ENCODE peak calls at places on chromosomes 1 and 21, in six cellular contexts. One of them, this sample, is unnamed.

GRCh38 chr1:160584784-160585183 is 5.5 kb upstream of the CD84 start:
- DNase-seq in breast epithelium: no peak
- DNase-seq in CD8-positive, alpha-beta T cell: no peak
- DNase-seq in pancreas: no peak
- DNase-seq in mucosa of descending colon: no peak
- DNase-seq in tibial nerve: no peak
- DNase-seq in this sample: no peak

GRCh38 chr21:32523463-32523862 is 61.9 kb downstream of the TCP10L start:
- DNase-seq in breast epithelium: no peak
- DNase-seq in CD8-positive, alpha-beta T cell: no peak
- DNase-seq in pancreas: no peak
- DNase-seq in mucosa of descending colon: no peak
- DNase-seq in tibial nerve: no peak
- DNase-seq in this sample: no peak

GRCh38 chr1:105485207-105485606 is 1571.3 kb upstream of the PRMT6 start:
- DNase-seq in breast epithelium: no peak
- DNase-seq in CD8-positive, alpha-beta T cell: no peak
- DNase-seq in pancreas: no peak
- DNase-seq in mucosa of descending colon: no peak
- DNase-seq in tibial nerve: no peak
- DNase-seq in this sample: no peak

GRCh38 chr1:29855761-29856160 is 619.4 kb downstream of the PTPRU start:
- DNase-seq in breast epithelium: no peak
- DNase-seq in CD8-positive, alpha-beta T cell: no peak
- DNase-seq in pancreas: no peak
- DNase-seq in mucosa of descending colon: no peak
- DNase-seq in tibial nerve: no peak
- DNase-seq in this sample: no peak

GRCh38 chr1:80218112-80218511 is 1211.6 kb upstream of the ADGRL4 start:
- DNase-seq in breast epithelium: no peak
- DNase-seq in CD8-positive, alpha-beta T cell: no peak
- DNase-seq in pancreas: no peak
- DNase-seq in mucosa of descending colon: no peak
- DNase-seq in tibial nerve: no peak
- DNase-seq in this sample: no peak

GRCh38 chr1:201883786-201884185 is 4.9 kb upstream of the SHISA4 start:
- DNase-seq in breast epithelium: peak
- DNase-seq in CD8-positive, alpha-beta T cell: no peak
- DNase-seq in pancreas: peak
- DNase-seq in mucosa of descending colon: no peak
- DNase-seq in tibial nerve: no peak
- DNase-seq in this sample: no peak

GRCh38 chr1:225539575-225539974 is 111.7 kb upstream of the LBR start:
- DNase-seq in breast epithelium: no peak
- DNase-seq in CD8-positive, alpha-beta T cell: no peak
- DNase-seq in pancreas: no peak
- DNase-seq in mucosa of descending colon: no peak
- DNase-seq in tibial nerve: no peak
- DNase-seq in this sample: no peak

GRCh38 chr1:150302907-150303306 is 9.2 kb downstream of the MRPS21 start:
- DNase-seq in breast epithelium: no peak
- DNase-seq in CD8-positive, alpha-beta T cell: no peak
- DNase-seq in pancreas: no peak
- DNase-seq in mucosa of descending colon: no peak
- DNase-seq in tibial nerve: no peak
- DNase-seq in this sample: no peak

GRCh38 chr1:57696041-57696440 is 272.2 kb upstream of the DAB1 start:
- DNase-seq in breast epithelium: no peak
- DNase-seq in CD8-positive, alpha-beta T cell: no peak
- DNase-seq in pancreas: no peak
- DNase-seq in mucosa of descending colon: no peak
- DNase-seq in tibial nerve: no peak
- DNase-seq in this sample: no peak

GRCh38 chr1:53176452-53177344 is 19.9 kb upstream of the CPT2 start:
- DNase-seq in breast epithelium: no peak
- DNase-seq in CD8-positive, alpha-beta T cell: no peak
- DNase-seq in pancreas: peak
- DNase-seq in mucosa of descending colon: no peak
- DNase-seq in tibial nerve: no peak
- DNase-seq in this sample: no peak

GRCh38 chr1:209368864-209369598 is 214.5 kb upstream of the CAMK1G start:
- DNase-seq in breast epithelium: peak
- DNase-seq in CD8-positive, alpha-beta T cell: no peak
- DNase-seq in pancreas: no peak
- DNase-seq in mucosa of descending colon: peak
- DNase-seq in tibial nerve: no peak
- DNase-seq in this sample: no peak

GRCh38 chr21:17730782-17731181 is 88.4 kb downstream of the C21orf91 start:
- DNase-seq in breast epithelium: no peak
- DNase-seq in CD8-positive, alpha-beta T cell: no peak
- DNase-seq in pancreas: no peak
- DNase-seq in mucosa of descending colon: no peak
- DNase-seq in tibial nerve: no peak
- DNase-seq in this sample: no peak

GRCh38 chr1:68338107-68338506 is 105.8 kb upstream of the WLS start:
- DNase-seq in breast epithelium: no peak
- DNase-seq in CD8-positive, alpha-beta T cell: no peak
- DNase-seq in pancreas: no peak
- DNase-seq in mucosa of descending colon: no peak
- DNase-seq in tibial nerve: no peak
- DNase-seq in this sample: no peak

GRCh38 chr1:10701145-10701544 is 95.3 kb downstream of the CASZ1 start:
- DNase-seq in breast epithelium: no peak
- DNase-seq in CD8-positive, alpha-beta T cell: no peak
- DNase-seq in pancreas: no peak
- DNase-seq in mucosa of descending colon: no peak
- DNase-seq in tibial nerve: no peak
- DNase-seq in this sample: no peak

GRCh38 chr1:84853743-84854721 is 39.0 kb downstream of the LPAR3 start:
- DNase-seq in breast epithelium: no peak
- DNase-seq in CD8-positive, alpha-beta T cell: no peak
- DNase-seq in pancreas: no peak
- DNase-seq in mucosa of descending colon: peak
- DNase-seq in tibial nerve: no peak
- DNase-seq in this sample: no peak

GRCh38 chr21:19648376-19648775 is 1244.8 kb upstream of the TMPRSS15 start:
- DNase-seq in breast epithelium: no peak
- DNase-seq in CD8-positive, alpha-beta T cell: no peak
- DNase-seq in pancreas: no peak
- DNase-seq in mucosa of descending colon: no peak
- DNase-seq in tibial nerve: no peak
- DNase-seq in this sample: no peak

GRCh38 chr1:48697066-48697707 is 79.5 kb downstream of the BEND5 start:
- DNase-seq in breast epithelium: peak
- DNase-seq in CD8-positive, alpha-beta T cell: no peak
- DNase-seq in pancreas: peak
- DNase-seq in mucosa of descending colon: peak
- DNase-seq in tibial nerve: peak
- DNase-seq in this sample: no peak

GRCh38 chr21:15061284-15061683 is 3.5 kb downstream of the NRIP1 start:
- DNase-seq in breast epithelium: no peak
- DNase-seq in CD8-positive, alpha-beta T cell: no peak
- DNase-seq in pancreas: no peak
- DNase-seq in mucosa of descending colon: no peak
- DNase-seq in tibial nerve: no peak
- DNase-seq in this sample: no peak

GRCh38 chr1:43348809-43349593 is 9.8 kb upstream of the CDC20 start:
- DNase-seq in breast epithelium: peak
- DNase-seq in CD8-positive, alpha-beta T cell: peak
- DNase-seq in pancreas: peak
- DNase-seq in mucosa of descending colon: peak
- DNase-seq in tibial nerve: peak
- DNase-seq in this sample: peak

GRCh38 chr1:210342986-210343780 is 14.5 kb downstream of the HHAT start:
- DNase-seq in breast epithelium: no peak
- DNase-seq in CD8-positive, alpha-beta T cell: no peak
- DNase-seq in pancreas: no peak
- DNase-seq in mucosa of descending colon: no peak
- DNase-seq in tibial nerve: no peak
- DNase-seq in this sample: no peak

GRCh38 chr1:98677288-98677687 is 15.8 kb downstream of the SNX7 start:
- DNase-seq in breast epithelium: no peak
- DNase-seq in CD8-positive, alpha-beta T cell: no peak
- DNase-seq in pancreas: no peak
- DNase-seq in mucosa of descending colon: no peak
- DNase-seq in tibial nerve: no peak
- DNase-seq in this sample: no peak

GRCh38 chr1:63674238-63674864 is 81.1 kb downstream of the PGM1 start:
- DNase-seq in breast epithelium: peak
- DNase-seq in CD8-positive, alpha-beta T cell: no peak
- DNase-seq in pancreas: peak
- DNase-seq in mucosa of descending colon: peak
- DNase-seq in tibial nerve: peak
- DNase-seq in this sample: no peak

GRCh38 chr1:60978421-60979357 is 103.7 kb upstream of the NFIA start:
- DNase-seq in breast epithelium: no peak
- DNase-seq in CD8-positive, alpha-beta T cell: no peak
- DNase-seq in pancreas: peak
- DNase-seq in mucosa of descending colon: peak
- DNase-seq in tibial nerve: no peak
- DNase-seq in this sample: no peak

GRCh38 chr1:47128221-47128620 is 9.0 kb upstream of the CYP4A22 start:
- DNase-seq in breast epithelium: no peak
- DNase-seq in CD8-positive, alpha-beta T cell: no peak
- DNase-seq in pancreas: no peak
- DNase-seq in mucosa of descending colon: no peak
- DNase-seq in tibial nerve: no peak
- DNase-seq in this sample: no peak

GRCh38 chr1:39490596-39491145 is 765 bp upstream of the BMP8A start:
- DNase-seq in breast epithelium: no peak
- DNase-seq in CD8-positive, alpha-beta T cell: no peak
- DNase-seq in pancreas: peak
- DNase-seq in mucosa of descending colon: no peak
- DNase-seq in tibial nerve: no peak
- DNase-seq in this sample: no peak

GRCh38 chr1:175000697-175001187 is 995 bp downstream of the CACYBP start:
- DNase-seq in breast epithelium: no peak
- DNase-seq in CD8-positive, alpha-beta T cell: no peak
- DNase-seq in pancreas: no peak
- DNase-seq in mucosa of descending colon: no peak
- DNase-seq in tibial nerve: no peak
- DNase-seq in this sample: no peak

GRCh38 chr1:197598935-197599334 is 176.3 kb downstream of the DENND1B start:
- DNase-seq in breast epithelium: no peak
- DNase-seq in CD8-positive, alpha-beta T cell: no peak
- DNase-seq in pancreas: no peak
- DNase-seq in mucosa of descending colon: no peak
- DNase-seq in tibial nerve: no peak
- DNase-seq in this sample: no peak
- TF ChIP-seq CTCF in breast epithelium: no peak
- TF ChIP-seq CTCF in CD8-positive, alpha-beta T cell: no peak
- TF ChIP-seq CTCF in pancreas: no peak
- TF ChIP-seq CTCF in mucosa of descending colon: no peak
- TF ChIP-seq CTCF in tibial nerve: no peak
- TF ChIP-seq CTCF in this sample: no peak

GRCh38 chr1:185038813-185039399 is 6.5 kb upstream of the RNF2 start:
- DNase-seq in breast epithelium: no peak
- DNase-seq in CD8-positive, alpha-beta T cell: no peak
- DNase-seq in pancreas: no peak
- DNase-seq in mucosa of descending colon: no peak
- DNase-seq in tibial nerve: no peak
- DNase-seq in this sample: no peak
- TF ChIP-seq CTCF in breast epithelium: no peak
- TF ChIP-seq CTCF in CD8-positive, alpha-beta T cell: no peak
- TF ChIP-seq CTCF in pancreas: no peak
- TF ChIP-seq CTCF in mucosa of descending colon: no peak
- TF ChIP-seq CTCF in tibial nerve: no peak
- TF ChIP-seq CTCF in this sample: no peak

GRCh38 chr1:189697113-189697512 is 780.6 kb downstream of the BRINP3 start:
- DNase-seq in breast epithelium: no peak
- DNase-seq in CD8-positive, alpha-beta T cell: no peak
- DNase-seq in pancreas: no peak
- DNase-seq in mucosa of descending colon: no peak
- DNase-seq in tibial nerve: no peak
- DNase-seq in this sample: no peak

GRCh38 chr1:189696297-189696696 is 781.4 kb downstream of the BRINP3 start:
- DNase-seq in breast epithelium: no peak
- DNase-seq in CD8-positive, alpha-beta T cell: no peak
- DNase-seq in pancreas: no peak
- DNase-seq in mucosa of descending colon: no peak
- DNase-seq in tibial nerve: no peak
- DNase-seq in this sample: no peak

GRCh38 chr1:189693140-189693539 is 784.5 kb downstream of the BRINP3 start:
- DNase-seq in breast epithelium: no peak
- DNase-seq in CD8-positive, alpha-beta T cell: no peak
- DNase-seq in pancreas: no peak
- DNase-seq in mucosa of descending colon: no peak
- DNase-seq in tibial nerve: no peak
- DNase-seq in this sample: no peak
- TF ChIP-seq CTCF in breast epithelium: no peak
- TF ChIP-seq CTCF in CD8-positive, alpha-beta T cell: no peak
- TF ChIP-seq CTCF in pancreas: no peak
- TF ChIP-seq CTCF in mucosa of descending colon: no peak
- TF ChIP-seq CTCF in tibial nerve: no peak
- TF ChIP-seq CTCF in this sample: no peak

GRCh38 chr21:35438643-35439404 is 389.7 kb upstream of the RUNX1 start:
- DNase-seq in breast epithelium: no peak
- DNase-seq in CD8-positive, alpha-beta T cell: no peak
- DNase-seq in pancreas: no peak
- DNase-seq in mucosa of descending colon: peak
- DNase-seq in tibial nerve: no peak
- DNase-seq in this sample: no peak

GRCh38 chr21:35436899-35437298 is 387.8 kb upstream of the RUNX1 start:
- DNase-seq in breast epithelium: no peak
- DNase-seq in CD8-positive, alpha-beta T cell: no peak
- DNase-seq in pancreas: no peak
- DNase-seq in mucosa of descending colon: no peak
- DNase-seq in tibial nerve: no peak
- DNase-seq in this sample: no peak

GRCh38 chr21:35437941-35438340 is 388.8 kb upstream of the RUNX1 start:
- DNase-seq in breast epithelium: no peak
- DNase-seq in CD8-positive, alpha-beta T cell: no peak
- DNase-seq in pancreas: no peak
- DNase-seq in mucosa of descending colon: no peak
- DNase-seq in tibial nerve: no peak
- DNase-seq in this sample: no peak

GRCh38 chr21:35444391-35444790 is 395.3 kb upstream of the RUNX1 start:
- DNase-seq in breast epithelium: no peak
- DNase-seq in CD8-positive, alpha-beta T cell: no peak
- DNase-seq in pancreas: no peak
- DNase-seq in mucosa of descending colon: no peak
- DNase-seq in tibial nerve: no peak
- DNase-seq in this sample: no peak

GRCh38 chr21:35441868-35442582 is 392.9 kb upstream of the RUNX1 start:
- DNase-seq in breast epithelium: no peak
- DNase-seq in CD8-positive, alpha-beta T cell: no peak
- DNase-seq in pancreas: no peak
- DNase-seq in mucosa of descending colon: no peak
- DNase-seq in tibial nerve: no peak
- DNase-seq in this sample: no peak
- TF ChIP-seq CTCF in breast epithelium: no peak
- TF ChIP-seq CTCF in CD8-positive, alpha-beta T cell: no peak
- TF ChIP-seq CTCF in pancreas: no peak
- TF ChIP-seq CTCF in mucosa of descending colon: no peak
- TF ChIP-seq CTCF in tibial nerve: no peak
- TF ChIP-seq CTCF in this sample: no peak

This sample was measured in mesothelial cell of epicardium.